ENCODE peak calls at places on chromosomes 7 and 10, in nine cellular contexts. P, U, E, X, Q, N, S, M and B are unnamed samples.

GRCh38 chr7:36651404-36651803 is 72.9 kb downstream of the AOAH start:
- DNase-seq in P (peak), U (no peak), E (no peak), X (no peak), Q (no peak), N (no peak), S (no peak), M (no peak), B (peak)

GRCh38 chr10:88465765-88466164 is 117.4 kb downstream of the RNLS start:
- DNase-seq in P (no peak), U (no peak), E (no peak), X (no peak), Q (no peak), N (no peak), S (no peak), M (no peak), B (no peak)

GRCh38 chr7:4753610-4754432 is 21.6 kb upstream of the AP5Z1 start:
- DNase-seq in P (peak), U (peak), E (peak), X (peak), Q (peak), N (peak), S (peak), M (peak), B (no peak)

GRCh38 chr10:33334170-33334838 is at the start of gene NRP1:
- DNase-seq in P (peak), U (peak), E (no peak), X (no peak), Q (no peak), N (peak), S (peak), M (peak), B (peak)

GRCh38 chr7:15916666-15917388 is 230.3 kb upstream of the MEOX2 start:
- DNase-seq in P (no peak), U (peak), E (no peak), X (no peak), Q (no peak), N (no peak), S (no peak), M (no peak), B (peak)

GRCh38 chr7:101631224-101631714 is 2.2 kb upstream of the MYL10 start:
- DNase-seq in P (peak), U (peak), E (no peak), X (no peak), Q (no peak), N (no peak), S (no peak), M (no peak), B (no peak)

GRCh38 chr10:74179124-74179710 is 28.2 kb downstream of the ADK start:
- DNase-seq in P (no peak), U (no peak), E (no peak), X (no peak), Q (no peak), N (no peak), S (no peak), M (no peak), B (no peak)

GRCh38 chr10:113041841-113042745 is 92.0 kb downstream of the TCF7L2 start:
- DNase-seq in P (no peak), U (no peak), E (no peak), X (no peak), Q (no peak), N (no peak), S (no peak), M (peak), B (no peak)

GRCh38 chr7:116150588-116150987 is 59.8 kb upstream of the TES start:
- DNase-seq in P (no peak), U (no peak), E (no peak), X (no peak), Q (no peak), N (peak), S (peak), M (no peak), B (peak)

GRCh38 chr7:90474284-90475210 is 5.1 kb downstream of the PTTG1IP2 start:
- DNase-seq in P (no peak), U (peak), E (no peak), X (no peak), Q (no peak), N (no peak), S (no peak), M (no peak), B (peak)

GRCh38 chr10:80489371-80490112 is 35.4 kb downstream of the TSPAN14 start:
- DNase-seq in P (no peak), U (no peak), E (no peak), X (no peak), Q (no peak), N (no peak), S (no peak), M (no peak), B (no peak)

GRCh38 chr10:110508806-110509544 is 11.3 kb downstream of the DUSP5 start:
- DNase-seq in P (no peak), U (peak), E (no peak), X (no peak), Q (no peak), N (no peak), S (no peak), M (peak), B (no peak)

GRCh38 chr10:34010891-34011290 is 676.4 kb upstream of the NRP1 start:
- DNase-seq in P (no peak), U (no peak), E (no peak), X (no peak), Q (no peak), N (no peak), S (no peak), M (no peak), B (peak)

GRCh38 chr10:86260564-86260963 is 106.0 kb downstream of the GRID1 start:
- DNase-seq in P (no peak), U (no peak), E (no peak), X (no peak), Q (no peak), N (no peak), S (no peak), M (no peak), B (no peak)